ENCODE peak calls at places on chromosomes 7 and 10, in seven cellular contexts. F is colonic mucosa; A is CD4-positive, CD25-positive, alpha-beta regulatory T cell; Y is small intestine; S is cardiac muscle cell; G is esophagus muscularis mucosa; E is pancreas. L is an unnamed sample.

GRCh38 chr7:73451780-73452398 is 18.3 kb downstream of the FZD9 start:
- DNase-seq in F (no peak), A (no peak), Y (peak), S (peak), G (no peak), E (no peak), L (no peak)

GRCh38 chr7:64849250-64849923 is 53.7 kb upstream of the ZNF273 start:
- DNase-seq in F (no peak), A (no peak), Y (no peak), S (peak), G (no peak), E (no peak), L (no peak)

GRCh38 chr7:22402250-22402649 is 45.3 kb upstream of the RAPGEF5 start:
- DNase-seq in F (no peak), A (no peak), Y (peak), S (no peak), G (no peak), E (no peak), L (no peak)

GRCh38 chr7:122455108-122455507 is 150.6 kb upstream of the FEZF1 start:
- DNase-seq in F (no peak), A (no peak), Y (no peak), S (no peak), G (no peak), E (no peak), L (no peak)

GRCh38 chr10:98269435-98269912 is 1.5 kb upstream of the LOXL4 start:
- DNase-seq in F (peak), A (no peak), Y (peak), S (peak), G (no peak), E (peak), L (no peak)

GRCh38 chr10:43407148-43407575 is 1.8 kb downstream of the HNRNPF start:
- DNase-seq in F (peak), A (peak), Y (peak), S (peak), G (no peak), E (peak), L (peak)

GRCh38 chr7:134368851-134369533 is 52.3 kb upstream of the SLC35B4 start:
- DNase-seq in F (peak), A (no peak), Y (peak), S (peak), G (no peak), E (peak), L (peak)

GRCh38 chr7:135682191-135682590 is 19.9 kb downstream of the STMP1 start:
- DNase-seq in F (no peak), A (no peak), Y (no peak), S (no peak), G (no peak), E (no peak), L (no peak)

GRCh38 chr10:79046326-79046725 is 22.4 kb upstream of the ZMIZ1 start:
- DNase-seq in F (no peak), A (no peak), Y (no peak), S (no peak), G (no peak), E (peak), L (no peak)

GRCh38 chr7:69911337-69911736 is 313.1 kb downstream of the AUTS2 start:
- DNase-seq in F (no peak), A (no peak), Y (no peak), S (no peak), G (no peak), E (no peak), L (no peak)

GRCh38 chr10:97024181-97025073 is 161.3 kb downstream of the SLIT1 start:
- DNase-seq in F (no peak), A (no peak), Y (peak), S (peak), G (no peak), E (peak), L (no peak)
- H3K4me3 ChIP-seq in F (no peak), A (no peak), Y (no peak), S (no peak), G (no peak), E (no peak), L (no peak)

DNA sequence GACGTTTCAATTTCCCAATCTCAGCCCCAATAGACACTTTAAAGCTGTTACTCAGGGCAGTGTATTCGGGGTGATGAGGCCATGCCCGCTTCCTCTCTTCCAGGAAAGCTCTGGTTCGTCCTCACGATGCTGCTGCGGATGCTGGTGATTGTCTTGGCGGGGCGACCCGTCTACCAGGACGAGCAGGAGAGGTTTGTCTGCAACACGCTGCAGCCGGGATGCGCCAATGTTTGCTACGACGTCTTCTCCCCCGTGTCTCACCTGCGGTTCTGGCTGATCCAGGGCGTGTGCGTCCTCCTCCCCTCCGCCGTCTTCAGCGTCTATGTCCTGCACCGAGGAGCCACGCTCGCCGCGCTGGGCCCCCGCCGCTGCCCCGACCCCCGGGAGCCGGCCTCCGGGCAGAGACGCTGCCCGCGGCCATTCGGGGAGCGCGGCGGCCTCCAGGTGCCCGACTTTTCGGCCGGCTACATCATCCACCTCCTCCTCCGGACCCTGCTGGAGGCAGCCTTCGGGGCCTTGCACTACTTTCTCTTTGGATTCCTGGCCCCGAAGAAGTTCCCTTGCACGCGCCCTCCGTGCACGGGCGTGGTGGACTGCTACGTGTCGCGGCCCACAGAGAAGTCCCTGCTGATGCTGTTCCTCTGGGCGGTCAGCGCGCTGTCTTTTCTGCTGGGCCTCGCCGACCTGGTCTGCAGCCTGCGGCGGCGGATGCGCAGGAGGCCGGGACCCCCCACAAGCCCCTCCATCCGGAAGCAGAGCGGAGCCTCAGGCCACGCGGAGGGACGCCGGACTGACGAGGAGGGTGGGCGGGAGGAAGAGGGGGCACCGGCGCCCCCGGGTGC is 2.6 kb downstream of the GJD4 start:
- DNase-seq in F (no peak), A (no peak), Y (no peak), S (peak), G (no peak), E (no peak), L (no peak)
- H3K4me3 ChIP-seq in F (peak), A (no peak), Y (peak), S (no peak), G (peak), E (peak), L (peak)

GRCh38 chr7:30772984-30773383 is 1.8 kb downstream of the MINDY4 start:
- DNase-seq in F (no peak), A (no peak), Y (no peak), S (no peak), G (no peak), E (no peak), L (no peak)
- H3K4me3 ChIP-seq in F (no peak), A (no peak), Y (no peak), S (no peak), G (no peak), E (no peak), L (no peak)

DNA sequence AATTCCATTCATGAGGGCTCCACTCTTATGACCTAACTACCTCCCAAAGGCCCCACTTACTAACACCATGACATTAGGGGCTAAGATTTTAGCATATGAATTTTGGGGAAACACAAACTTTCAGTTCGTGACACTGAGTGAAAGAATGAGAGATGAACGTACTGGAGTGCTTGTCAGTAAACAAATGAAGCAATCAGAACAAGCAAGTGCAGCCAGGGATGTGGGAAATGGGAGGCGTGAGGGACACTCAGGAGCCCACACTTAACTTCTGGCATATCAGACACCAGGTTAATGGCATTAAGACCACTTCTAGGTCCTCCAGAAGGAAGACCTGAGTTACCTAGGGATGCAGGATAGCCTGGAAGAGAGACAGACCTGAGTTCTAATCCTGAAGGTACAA is 2.3 kb upstream of the MDFIC start:
- DNase-seq in F (no peak), A (no peak), Y (no peak), S (no peak), G (no peak), E (no peak), L (no peak)
- H3K4me3 ChIP-seq in F (no peak), A (no peak), Y (no peak), S (no peak), G (no peak), E (no peak), L (no peak)

DNA sequence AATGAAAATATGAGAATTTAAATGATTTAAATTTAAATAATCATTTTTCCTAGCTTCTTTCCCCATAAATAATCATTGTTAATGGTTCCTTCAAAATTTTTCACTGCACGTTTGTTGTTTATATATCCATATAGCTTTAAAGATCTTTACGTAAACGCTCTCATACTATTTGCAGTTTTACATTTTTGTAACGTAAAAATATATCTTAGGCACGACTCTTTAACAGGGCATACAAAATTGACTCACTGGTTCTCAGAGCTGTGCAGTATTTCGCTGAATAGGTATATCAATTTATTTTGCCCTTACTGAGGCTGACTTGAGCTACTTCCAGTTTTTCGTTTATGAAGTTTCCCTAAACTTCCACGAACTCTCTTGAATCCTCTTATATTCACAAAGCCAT is 105.7 kb downstream of the LRRN3 start:
- DNase-seq in F (no peak), A (no peak), Y (no peak), S (no peak), G (no peak), E (no peak), L (no peak)
- H3K4me3 ChIP-seq in F (no peak), A (no peak), Y (no peak), S (no peak), G (no peak), E (no peak), L (no peak)

GRCh38 chr7:875476-876076 is 778 bp upstream of the GET4 start:
- DNase-seq in F (no peak), A (peak), Y (no peak), S (no peak), G (no peak), E (peak), L (no peak)
- H3K4me3 ChIP-seq in F (peak), A (no peak), Y (peak), S (no peak), G (peak), E (peak), L (peak)

L was measured in stomach.